ENCODE peak calls at places on chromosomes 4 and X, in six cellular contexts. F is ovary, G is right atrium auricular region, O is gastrocnemius medialis, U is AG04450, C is PC-3. J is an unnamed sample.

GRCh38 chr4:173264960-173265281 is 69.2 kb downstream of the HMGB2 start:
- DNase-seq in F (no peak), G (no peak), O (peak; percentile 14), U (no peak), C (no peak), J (peak; percentile 35)

GRCh38 chr4:1863297-1864033 is 7.5 kb upstream of the LETM1 start:
- DNase-seq in F (no peak), G (no peak), O (no peak), U (no peak), C (no peak), J (no peak)

GRCh38 chr4:170137466-170137865 is 47.7 kb upstream of the AADAT start:
- DNase-seq in F (no peak), G (no peak), O (no peak), U (no peak), C (no peak), J (no peak)

GRCh38 chr4:159075531-159075932 is 27.3 kb upstream of the RAPGEF2 start:
- DNase-seq in F (no peak), G (no peak), O (no peak), U (no peak), C (peak; percentile 41), J (no peak)

GRCh38 chr4:25068386-25068785 is 37.6 kb upstream of the LGI2 start:
- DNase-seq in F (no peak), G (no peak), O (no peak), U (no peak), C (no peak), J (no peak)

GRCh38 chrX:24371391-24371972 is 11.0 kb downstream of the SUPT20HL1 start:
- DNase-seq in F (peak; percentile 63), G (peak; percentile 68), O (no peak), U (no peak), C (peak; percentile 59), J (peak; percentile 31)

GRCh38 chr4:150327262-150327780 is 249.1 kb downstream of the DCLK2 start:
- DNase-seq in F (no peak), G (no peak), O (no peak), U (no peak), C (no peak), J (no peak)

GRCh38 chrX:134406230-134406794 is 53.7 kb upstream of the HPRT1 start:
- DNase-seq in F (no peak), G (no peak), O (no peak), U (no peak), C (no peak), J (no peak)

GRCh38 chrX:69128573-69128972 is 36.7 kb downstream of the PJA1 start:
- DNase-seq in F (peak; percentile 71), G (no peak), O (no peak), U (no peak), C (no peak), J (no peak)

GRCh38 chrX:154815274-154815818 is 10.1 kb upstream of the MPP1 start:
- DNase-seq in F (no peak), G (no peak), O (no peak), U (no peak), C (no peak), J (no peak)

GRCh38 chr4:138916763-138917162 is 98.8 kb upstream of the NOCT start:
- DNase-seq in F (no peak), G (no peak), O (no peak), U (no peak), C (no peak), J (no peak)

GRCh38 chr4:83780334-83780733 is 244.4 kb downstream of the GPAT3 start:
- DNase-seq in F (no peak), G (no peak), O (no peak), U (no peak), C (peak; percentile 54), J (no peak)

GRCh38 chrX:112536544-112536943 is 143.2 kb downstream of the LHFPL1 start:
- DNase-seq in F (no peak), G (no peak), O (no peak), U (no peak), C (no peak), J (no peak)

GRCh38 chrX:15576019-15576418 is 24.7 kb downstream of the ACE2 start:
- DNase-seq in F (no peak), G (no peak), O (no peak), U (no peak), C (peak; percentile 32), J (no peak)

GRCh38 chr4:143337600-143338287 is 1.1 kb downstream of the GAB1 start:
- DNase-seq in F (peak; percentile 67), G (peak; percentile 67), O (no peak), U (no peak), C (peak; percentile 37), J (peak; percentile 50)

GRCh38 chrX:9362529-9362928 is 102.3 kb upstream of the TBL1X start:
- DNase-seq in F (no peak), G (no peak), O (no peak), U (no peak), C (no peak), J (no peak)

GRCh38 chr4:93731448-93731847 is 97.1 kb upstream of the ATOH1 start:
- DNase-seq in F (no peak), G (no peak), O (no peak), U (no peak), C (peak; percentile 35), J (no peak)

GRCh38 chr4:184117662-184118199 is 99.9 kb downstream of the ENPP6 start:
- DNase-seq in F (no peak), G (no peak), O (no peak), U (no peak), C (no peak), J (no peak)

GRCh38 chr4:175253184-175253902 is 335.2 kb downstream of the ADAM29 start:
- DNase-seq in F (no peak), G (no peak), O (no peak), U (no peak), C (peak; percentile 38), J (no peak)

GRCh38 chr4:138233313-138233712 is 8.8 kb downstream of the SLC7A11 start:
- DNase-seq in F (no peak), G (no peak), O (no peak), U (no peak), C (no peak), J (no peak)

GRCh38 chr4:124483043-124483906 is 229.3 kb downstream of the ANKRD50 start:
- DNase-seq in F (no peak), G (no peak), O (no peak), U (no peak), C (no peak), J (no peak)

GRCh38 chr4:34323549-34324325 is 1920.6 kb downstream of the ARAP2 start:
- DNase-seq in F (no peak), G (no peak), O (no peak), U (no peak), C (peak; percentile 11), J (no peak)
- TF ChIP-seq CTCF in F (no peak), G (no peak), O (no peak), U (peak; percentile 49), C (no peak), J (no peak)

GRCh38 chr4:7780751-7781348 is 158.8 kb downstream of the AFAP1 start:
- DNase-seq in F (no peak), G (no peak), O (no peak), U (no peak), C (no peak), J (no peak)

GRCh38 chr4:7779194-7779768 is 160.4 kb downstream of the AFAP1 start:
- DNase-seq in F (peak; percentile 10), G (no peak), O (no peak), U (no peak), C (no peak), J (no peak)

GRCh38 chr4:7782783-7783182 is 156.9 kb downstream of the AFAP1 start:
- DNase-seq in F (no peak), G (no peak), O (no peak), U (no peak), C (no peak), J (no peak)

GRCh38 chr4:7781993-7782392 is 157.7 kb downstream of the AFAP1 start:
- DNase-seq in F (peak; percentile 28), G (no peak), O (no peak), U (no peak), C (no peak), J (no peak)

GRCh38 chr4:7781361-7781760 is 158.3 kb downstream of the AFAP1 start:
- DNase-seq in F (peak; percentile 23), G (no peak), O (no peak), U (no peak), C (no peak), J (no peak)
- H3K27ac ChIP-seq in F (no peak overlapping the region), G (peak overlapping the region; percentile 80), O (no peak overlapping the region), U (no peak overlapping the region), C (no peak overlapping the region), J (no peak overlapping the region)

DNA sequence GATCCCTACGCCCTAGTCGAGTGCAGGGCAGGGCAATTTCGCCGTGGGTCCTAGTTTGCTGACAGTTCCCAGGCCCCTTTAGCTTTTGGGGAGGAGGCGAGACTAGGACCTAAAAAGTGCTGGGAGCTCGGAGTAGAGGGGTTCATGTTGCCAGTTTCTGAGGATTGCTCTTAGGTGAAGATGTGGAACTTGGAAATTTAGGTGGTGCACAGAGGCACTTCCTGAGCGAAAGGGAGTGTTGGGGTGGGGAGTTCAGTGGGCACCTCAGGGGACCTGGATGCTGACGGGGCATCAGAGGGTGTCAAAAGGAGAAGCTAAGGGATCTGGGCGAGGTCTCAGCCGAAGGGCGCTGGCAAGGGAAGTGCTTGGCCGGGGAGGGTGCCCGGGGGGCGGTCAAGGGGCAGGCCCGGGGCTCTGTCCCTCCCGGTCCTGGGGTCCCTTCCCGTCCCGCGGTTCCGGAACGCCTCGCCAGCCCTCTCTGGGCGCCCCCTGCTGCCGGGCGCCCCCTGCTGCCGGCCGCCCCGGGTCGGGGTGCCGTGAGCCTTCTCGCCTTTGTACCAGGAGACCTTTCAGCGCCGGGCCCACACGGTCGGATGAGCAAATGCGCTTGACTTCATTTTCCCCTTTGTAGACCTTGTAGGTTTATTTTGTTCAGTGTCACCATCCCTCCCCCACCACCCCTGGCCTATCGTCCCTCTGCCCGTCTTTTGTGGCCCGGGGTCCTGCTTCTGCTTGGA is 3.0 kb upstream of the PHOX2B start:
- DNase-seq in F (no peak), G (no peak), O (no peak), U (no peak), C (no peak), J (no peak)
- H3K27me3 ChIP-seq in F (no peaks in the 10 kb centered on the region), G (peaks cover 28% of the 10 kb centered on the region), O (peaks cover 83% of the 10 kb centered on the region), U (peaks cover 82% of the 10 kb centered on the region), C (peaks cover 84% of the 10 kb centered on the region), J (peaks cover 36% of the 10 kb centered on the region)

GRCh38 chrX:10598540-10598939 is 21.8 kb downstream of the MID1 start:
- DNase-seq in F (no peak), G (no peak), O (no peak), U (no peak), C (no peak), J (no peak)

GRCh38 chrX:10602646-10603045 is 17.7 kb downstream of the MID1 start:
- DNase-seq in F (no peak), G (no peak), O (no peak), U (no peak), C (peak; percentile 62), J (no peak)

GRCh38 chrX:10600479-10600878 is 19.9 kb downstream of the MID1 start:
- DNase-seq in F (no peak), G (no peak), O (no peak), U (no peak), C (no peak), J (no peak)

GRCh38 chrX:10603612-10604011 is 16.8 kb downstream of the MID1 start:
- DNase-seq in F (no peak), G (no peak), O (no peak), U (no peak), C (no peak), J (no peak)

DNA sequence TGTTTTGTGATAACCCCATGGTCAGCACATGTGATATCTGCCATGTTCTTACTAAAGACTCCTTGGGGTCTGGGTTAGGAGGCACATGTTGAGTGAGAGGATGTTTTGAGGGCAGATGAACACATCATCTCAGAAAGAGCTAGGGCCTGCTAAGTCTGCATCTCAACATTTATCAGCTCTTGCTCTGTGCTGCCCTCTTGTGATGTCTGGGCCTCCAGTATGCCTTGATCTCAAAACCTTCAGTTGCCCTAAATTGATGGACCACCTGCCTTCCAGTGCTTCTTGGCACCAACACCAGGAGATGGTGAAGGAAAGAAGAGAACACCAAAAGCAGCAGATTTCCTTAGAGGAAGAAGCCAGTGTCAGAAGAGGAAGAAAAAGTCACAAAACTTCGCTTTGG is 22.5 kb downstream of the MID1 start:
- DNase-seq in F (no peak), G (no peak), O (no peak), U (no peak), C (peak; percentile 56), J (no peak)
- TF ChIP-seq CTCF in F (no peak), G (no peak), O (no peak), U (peak; percentile 49), C (peak; percentile 75), J (peak; percentile 34)